ENCODE peak calls at places on chromosomes 5 and 9, in ten cellular contexts. R is nephron progenitor cell, D is uterus, I is endothelial cell, J is chondrocyte, A is GM13976, X is cardiac muscle cell, H is spleen, M is osteocyte, U is tibial nerve. O is an unnamed sample.

GRCh38 chr9:126494746-126495145 is 119.0 kb upstream of the LMX1B start:
- DNase-seq in R (no peak), D (no peak), I (no peak), J (no peak), A (no peak), X (no peak), H (peak; percentile 16), M (no peak), U (no peak), O (no peak)

GRCh38 chr9:79929285-79929684 is 357.5 kb downstream of the TLE4 start:
- DNase-seq in R (no peak), D (no peak), I (no peak), J (no peak), A (no peak), X (no peak), H (no peak), M (no peak), U (no peak), O (no peak)

GRCh38 chr5:22852807-22853670 is at the start of gene CDH12:
- DNase-seq in R (peak; percentile 67), D (no peak), I (peak; percentile 52), J (no peak), A (peak; percentile 6), X (peak; percentile 55), H (peak; percentile 67), M (no peak), U (no peak), O (no peak)

GRCh38 chr9:131732061-131732526 is 7.8 kb downstream of the RAPGEF1 start:
- DNase-seq in R (no peak), D (no peak), I (no peak), J (no peak), A (no peak), X (no peak), H (no peak), M (no peak), U (no peak), O (peak; percentile 88)

GRCh38 chr5:164500856-164501255 is 995.4 kb downstream of the MAT2B start:
- DNase-seq in R (no peak), D (no peak), I (no peak), J (no peak), A (no peak), X (no peak), H (no peak), M (no peak), U (no peak), O (no peak)

GRCh38 chr9:114397219-114397847 is 9.6 kb upstream of the AKNA start:
- DNase-seq in R (no peak), D (no peak), I (no peak), J (no peak), A (no peak), X (no peak), H (no peak), M (no peak), U (no peak), O (no peak)

GRCh38 chr5:59039003-59039295 is 456.1 kb downstream of the RAB3C start:
- DNase-seq in R (no peak), D (no peak), I (peak; percentile 36), J (peak; percentile 90), A (no peak), X (no peak), H (no peak), M (peak; percentile 85), U (no peak), O (no peak)

GRCh38 chr5:56229106-56229505 is 4.0 kb downstream of the ANKRD55 start:
- DNase-seq in R (no peak), D (no peak), I (no peak), J (no peak), A (no peak), X (no peak), H (no peak), M (no peak), U (no peak), O (no peak)

GRCh38 chr9:137441289-137441934 is at the start of gene ENTPD8:
- DNase-seq in R (peak; percentile 74), D (no peak), I (peak; percentile 54), J (peak; percentile 77), A (peak; percentile 67), X (peak; percentile 66), H (peak; percentile 78), M (no peak), U (no peak), O (no peak)

GRCh38 chr9:70135176-70135575 is 91.5 kb downstream of the MAMDC2 start:
- DNase-seq in R (no peak), D (no peak), I (no peak), J (no peak), A (no peak), X (no peak), H (no peak), M (no peak), U (no peak), O (no peak)

GRCh38 chr5:177966009-177966838 is 29.8 kb downstream of the PROP1 start:
- DNase-seq in R (no peak), D (no peak), I (no peak), J (no peak), A (no peak), X (no peak), H (peak; percentile 41), M (peak; percentile 68), U (no peak), O (no peak)

DNA sequence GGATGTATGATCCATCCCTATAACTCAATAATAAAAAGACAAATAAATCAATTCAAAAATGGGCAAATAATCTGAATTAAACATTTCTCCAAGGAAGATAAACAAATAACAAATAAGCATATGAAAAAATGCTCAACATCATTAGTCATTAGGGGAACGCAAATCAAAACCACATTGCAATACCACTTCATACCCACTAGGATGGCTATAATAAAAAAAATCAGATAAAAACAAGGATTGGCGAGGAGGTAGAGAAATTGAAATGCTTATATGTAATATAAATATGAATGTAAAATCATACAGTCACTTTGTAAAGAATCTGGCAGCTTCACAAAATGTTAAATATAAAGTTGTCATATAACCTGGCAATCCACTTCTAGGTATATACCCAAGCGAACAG is 52.3 kb upstream of the TBCA start:
- DNase-seq in R (no peak), D (no peak), I (no peak), J (no peak), A (no peak), X (no peak), H (no peak), M (no peak), U (no peak), O (no peak)
- TF ChIP-seq CTCF in R (peak; percentile 40), D (no peak), I (peak; percentile 65), J (peak; percentile 48), A (no peak), X (peak; percentile 21), H (no peak), M (no peak), U (no peak), O (peak; percentile 23)

GRCh38 chr5:53321073-53321472 is 159.4 kb upstream of the FST start:
- DNase-seq in R (no peak), D (no peak), I (no peak), J (no peak), A (no peak), X (no peak), H (no peak), M (no peak), U (no peak), O (no peak)

GRCh38 chr5:53319306-53319705 is 161.1 kb upstream of the FST start:
- DNase-seq in R (no peak), D (no peak), I (no peak), J (no peak), A (no peak), X (no peak), H (no peak), M (no peak), U (no peak), O (peak; percentile 78)

GRCh38 chr5:53321721-53322120 is 158.7 kb upstream of the FST start:
- DNase-seq in R (no peak), D (no peak), I (no peak), J (no peak), A (no peak), X (no peak), H (no peak), M (no peak), U (no peak), O (no peak)

GRCh38 chr5:53322257-53322656 is 158.2 kb upstream of the FST start:
- DNase-seq in R (no peak), D (no peak), I (no peak), J (no peak), A (no peak), X (no peak), H (no peak), M (no peak), U (no peak), O (no peak)

GRCh38 chr5:53318303-53318702 is 162.1 kb upstream of the FST start:
- DNase-seq in R (no peak), D (no peak), I (no peak), J (no peak), A (no peak), X (no peak), H (no peak), M (no peak), U (no peak), O (peak; percentile 41)
- TF ChIP-seq CTCF in R (no peak), D (no peak), I (peak; percentile 20), J (peak; percentile 14), A (no peak), X (no peak), H (no peak), M (no peak), U (no peak), O (no peak)

GRCh38 chr5:14168793-14169262 is 25.7 kb downstream of the TRIO start:
- DNase-seq in R (no peak), D (no peak), I (no peak), J (no peak), A (no peak), X (no peak), H (no peak), M (no peak), U (no peak), O (no peak)
- TF ChIP-seq CTCF in R (no peak), D (no peak), I (no peak), J (no peak), A (no peak), X (no peak), H (no peak), M (no peak), U (no peak), O (no peak)

GRCh38 chr9:73995836-73996235 is 501.3 kb upstream of the RORB start:
- DNase-seq in R (no peak), D (no peak), I (no peak), J (no peak), A (no peak), X (no peak), H (no peak), M (no peak), U (no peak), O (no peak)

GRCh38 chr9:73996844-73997243 is 500.3 kb upstream of the RORB start:
- DNase-seq in R (no peak), D (no peak), I (no peak), J (no peak), A (no peak), X (no peak), H (no peak), M (no peak), U (no peak), O (no peak)

GRCh38 chr9:74006935-74007334 is 490.2 kb upstream of the RORB start:
- DNase-seq in R (no peak), D (no peak), I (no peak), J (no peak), A (no peak), X (no peak), H (no peak), M (no peak), U (no peak), O (peak; percentile 8)

DNA sequence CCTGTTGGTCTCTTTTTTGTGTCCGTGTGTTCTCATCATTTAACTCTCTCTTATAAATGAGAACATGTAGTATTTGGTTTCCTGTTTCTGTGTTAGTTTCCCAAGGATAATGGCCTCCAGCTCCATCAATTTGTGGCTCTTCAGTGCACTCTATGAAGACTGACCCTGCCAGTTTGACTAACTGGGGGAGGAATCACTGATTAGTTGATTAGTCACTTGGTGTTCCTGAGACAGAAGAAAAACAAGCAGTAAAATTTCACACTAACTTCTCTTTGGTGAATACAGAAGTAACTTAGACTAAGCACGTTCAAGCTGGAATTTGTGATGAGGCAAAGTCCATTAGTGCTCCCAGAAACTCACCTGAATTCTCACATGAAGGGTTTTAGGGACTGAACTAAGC is 495.8 kb upstream of the RORB start:
- DNase-seq in R (no peak), D (no peak), I (no peak), J (no peak), A (no peak), X (no peak), H (no peak), M (no peak), U (no peak), O (no peak)
- TF ChIP-seq CTCF in R (no peak), D (no peak), I (no peak), J (no peak), A (no peak), X (no peak), H (no peak), M (no peak), U (no peak), O (no peak)

O was measured in MCF 10A.